ENCODE peak calls at places on chromosomes 4 and X, in eight cellular contexts. One of them, this sample, is unnamed. For H3K36me3, the result is how much of the 10 kb centered on the place peaks cover.

GRCh38 chr4:169330811-169331210 is 60.1 kb upstream of the SH3RF1 start:
- DNase-seq in PC-3: no peak
- DNase-seq in Panc1: no peak
- DNase-seq in body of pancreas: no peak
- DNase-seq in sigmoid colon: no peak
- DNase-seq in pancreas: no peak
- DNase-seq in kidney: no peak
- DNase-seq in left ventricle myocardium inferior: no peak
- DNase-seq in this sample: no peak

GRCh38 chr4:882646-883045 is 49.5 kb downstream of the GAK start:
- DNase-seq in PC-3: no peak
- DNase-seq in Panc1: no peak
- DNase-seq in body of pancreas: no peak
- DNase-seq in sigmoid colon: no peak
- DNase-seq in pancreas: no peak
- DNase-seq in kidney: no peak
- DNase-seq in left ventricle myocardium inferior: no peak
- DNase-seq in this sample: no peak

GRCh38 chrX:112341598-112341997 is 259.0 kb upstream of the TRPC5 start:
- DNase-seq in PC-3: peak
- DNase-seq in Panc1: no peak
- DNase-seq in body of pancreas: no peak
- DNase-seq in sigmoid colon: no peak
- DNase-seq in pancreas: no peak
- DNase-seq in kidney: no peak
- DNase-seq in left ventricle myocardium inferior: no peak
- DNase-seq in this sample: peak

GRCh38 chrX:39810901-39811300 is 286.9 kb downstream of the BCOR start:
- DNase-seq in PC-3: no peak
- DNase-seq in Panc1: no peak
- DNase-seq in body of pancreas: no peak
- DNase-seq in sigmoid colon: no peak
- DNase-seq in pancreas: no peak
- DNase-seq in kidney: no peak
- DNase-seq in left ventricle myocardium inferior: no peak
- DNase-seq in this sample: no peak

GRCh38 chrX:120749141-120749846 is 119.4 kb upstream of the C1GALT1C1 start:
- DNase-seq in PC-3: no peak
- DNase-seq in Panc1: no peak
- DNase-seq in body of pancreas: no peak
- DNase-seq in sigmoid colon: no peak
- DNase-seq in pancreas: no peak
- DNase-seq in kidney: no peak
- DNase-seq in left ventricle myocardium inferior: no peak
- DNase-seq in this sample: no peak

GRCh38 chr4:2865381-2865780 is 21.7 kb downstream of the ADD1 start:
- DNase-seq in PC-3: no peak
- DNase-seq in Panc1: no peak
- DNase-seq in body of pancreas: no peak
- DNase-seq in sigmoid colon: no peak
- DNase-seq in pancreas: no peak
- DNase-seq in kidney: no peak
- DNase-seq in left ventricle myocardium inferior: no peak
- DNase-seq in this sample: no peak

GRCh38 chrX:45743081-45743533 is 542.4 kb upstream of the DIPK2B start:
- DNase-seq in PC-3: peak
- DNase-seq in Panc1: no peak
- DNase-seq in body of pancreas: no peak
- DNase-seq in sigmoid colon: no peak
- DNase-seq in pancreas: no peak
- DNase-seq in kidney: no peak
- DNase-seq in left ventricle myocardium inferior: no peak
- DNase-seq in this sample: peak

GRCh38 chr4:140906984-140907962 is 151.1 kb upstream of the TBC1D9 start:
- DNase-seq in PC-3: no peak
- DNase-seq in Panc1: no peak
- DNase-seq in body of pancreas: no peak
- DNase-seq in sigmoid colon: no peak
- DNase-seq in pancreas: no peak
- DNase-seq in kidney: no peak
- DNase-seq in left ventricle myocardium inferior: no peak
- DNase-seq in this sample: no peak

GRCh38 chrX:120840826-120841225 is 34.8 kb downstream of the CT47B1 start:
- DNase-seq in PC-3: peak
- DNase-seq in Panc1: no peak
- DNase-seq in body of pancreas: no peak
- DNase-seq in sigmoid colon: no peak
- DNase-seq in pancreas: no peak
- DNase-seq in kidney: no peak
- DNase-seq in left ventricle myocardium inferior: no peak
- DNase-seq in this sample: peak

GRCh38 chrX:39821011-39821708 is 276.6 kb downstream of the BCOR start:
- DNase-seq in PC-3: no peak
- DNase-seq in Panc1: no peak
- DNase-seq in body of pancreas: peak
- DNase-seq in sigmoid colon: no peak
- DNase-seq in pancreas: peak
- DNase-seq in kidney: peak
- DNase-seq in left ventricle myocardium inferior: peak
- DNase-seq in this sample: no peak

GRCh38 chr4:76547167-76547760 is 112.2 kb downstream of the SHROOM3 start:
- DNase-seq in PC-3: no peak
- DNase-seq in Panc1: no peak
- DNase-seq in body of pancreas: no peak
- DNase-seq in sigmoid colon: no peak
- DNase-seq in pancreas: no peak
- DNase-seq in kidney: no peak
- DNase-seq in left ventricle myocardium inferior: no peak
- DNase-seq in this sample: no peak

GRCh38 chr4:22434895-22435294 is 81.0 kb downstream of the ADGRA3 start:
- DNase-seq in PC-3: peak
- DNase-seq in Panc1: no peak
- DNase-seq in body of pancreas: peak
- DNase-seq in sigmoid colon: no peak
- DNase-seq in pancreas: no peak
- DNase-seq in kidney: no peak
- DNase-seq in left ventricle myocardium inferior: no peak
- DNase-seq in this sample: peak

GRCh38 chr4:168720396-168720795 is 223.5 kb downstream of the PALLD start:
- DNase-seq in PC-3: no peak
- DNase-seq in Panc1: no peak
- DNase-seq in body of pancreas: no peak
- DNase-seq in sigmoid colon: no peak
- DNase-seq in pancreas: no peak
- DNase-seq in kidney: no peak
- DNase-seq in left ventricle myocardium inferior: no peak
- DNase-seq in this sample: no peak

GRCh38 chr4:47054130-47054529 is 22.8 kb downstream of the GABRB1 start:
- DNase-seq in PC-3: no peak
- DNase-seq in Panc1: no peak
- DNase-seq in body of pancreas: no peak
- DNase-seq in sigmoid colon: no peak
- DNase-seq in pancreas: no peak
- DNase-seq in kidney: no peak
- DNase-seq in left ventricle myocardium inferior: no peak
- DNase-seq in this sample: no peak

GRCh38 chrX:6226646-6227444 is 1.8 kb downstream of the NLGN4X start:
- DNase-seq in PC-3: no peak
- DNase-seq in Panc1: no peak
- DNase-seq in body of pancreas: no peak
- DNase-seq in sigmoid colon: no peak
- DNase-seq in pancreas: peak
- DNase-seq in kidney: peak
- DNase-seq in left ventricle myocardium inferior: peak
- DNase-seq in this sample: no peak

GRCh38 chr4:182556576-182556975 is 313.4 kb downstream of the TENM3 start:
- DNase-seq in PC-3: no peak
- DNase-seq in Panc1: no peak
- DNase-seq in body of pancreas: no peak
- DNase-seq in sigmoid colon: no peak
- DNase-seq in pancreas: no peak
- DNase-seq in kidney: no peak
- DNase-seq in left ventricle myocardium inferior: no peak
- DNase-seq in this sample: no peak

GRCh38 chr4:76780781-76781697 is 116.9 kb downstream of the SOWAHB start:
- DNase-seq in PC-3: no peak
- DNase-seq in Panc1: no peak
- DNase-seq in body of pancreas: no peak
- DNase-seq in sigmoid colon: no peak
- DNase-seq in pancreas: no peak
- DNase-seq in kidney: no peak
- DNase-seq in left ventricle myocardium inferior: no peak
- DNase-seq in this sample: no peak

GRCh38 chrX:41010188-41010846 is 74.9 kb upstream of the USP9X start:
- DNase-seq in PC-3: peak
- DNase-seq in Panc1: no peak
- DNase-seq in body of pancreas: peak
- DNase-seq in sigmoid colon: peak
- DNase-seq in pancreas: peak
- DNase-seq in kidney: peak
- DNase-seq in left ventricle myocardium inferior: peak
- DNase-seq in this sample: peak

GRCh38 chrX:115147220-115147619 is 42.0 kb upstream of the RBMXL3 start:
- DNase-seq in PC-3: peak
- DNase-seq in Panc1: no peak
- DNase-seq in body of pancreas: no peak
- DNase-seq in sigmoid colon: no peak
- DNase-seq in pancreas: no peak
- DNase-seq in kidney: no peak
- DNase-seq in left ventricle myocardium inferior: no peak
- DNase-seq in this sample: peak

GRCh38 chrX:20063716-20064351 is 52.9 kb downstream of the MAP7D2 start:
- DNase-seq in PC-3: no peak
- DNase-seq in Panc1: no peak
- DNase-seq in body of pancreas: no peak
- DNase-seq in sigmoid colon: no peak
- DNase-seq in pancreas: no peak
- DNase-seq in kidney: no peak
- DNase-seq in left ventricle myocardium inferior: no peak
- DNase-seq in this sample: peak
- TF ChIP-seq CTCF in PC-3: peak
- TF ChIP-seq CTCF in Panc1: peak
- TF ChIP-seq CTCF in body of pancreas: no peak
- TF ChIP-seq CTCF in sigmoid colon: no peak
- TF ChIP-seq CTCF in pancreas: no peak
- TF ChIP-seq CTCF in kidney: no peak
- TF ChIP-seq CTCF in left ventricle myocardium inferior: no peak
- TF ChIP-seq CTCF in this sample: peak

GRCh38 chrX:10203617-10204016 is 46.8 kb downstream of the CLCN4 start:
- DNase-seq in PC-3: no peak
- DNase-seq in Panc1: no peak
- DNase-seq in body of pancreas: no peak
- DNase-seq in sigmoid colon: no peak
- DNase-seq in pancreas: no peak
- DNase-seq in kidney: no peak
- DNase-seq in left ventricle myocardium inferior: no peak
- DNase-seq in this sample: no peak
- H3K4me3 ChIP-seq in PC-3: no peak
- H3K4me3 ChIP-seq in Panc1: no peak
- H3K4me3 ChIP-seq in body of pancreas: no peak
- H3K4me3 ChIP-seq in sigmoid colon: no peak
- H3K4me3 ChIP-seq in pancreas: no peak
- H3K4me3 ChIP-seq in kidney: no peak
- H3K4me3 ChIP-seq in left ventricle myocardium inferior: no peak
- H3K4me3 ChIP-seq in this sample: no peak

GRCh38 chrX:47184486-47184885 is 9.1 kb upstream of the UBA1 start:
- DNase-seq in PC-3: no peak
- DNase-seq in Panc1: no peak
- DNase-seq in body of pancreas: no peak
- DNase-seq in sigmoid colon: no peak
- DNase-seq in pancreas: peak
- DNase-seq in kidney: peak
- DNase-seq in left ventricle myocardium inferior: no peak
- DNase-seq in this sample: no peak
- H3K36me3 ChIP-seq in PC-3: under half
- H3K36me3 ChIP-seq in Panc1: under half
- H3K36me3 ChIP-seq in body of pancreas: under half
- H3K36me3 ChIP-seq in sigmoid colon: under half
- H3K36me3 ChIP-seq in pancreas: under half
- H3K36me3 ChIP-seq in kidney: under half
- H3K36me3 ChIP-seq in left ventricle myocardium inferior: under half
- H3K36me3 ChIP-seq in this sample: under half

GRCh38 chr4:128837679-128838078 is 28.2 kb downstream of the JADE1 start:
- DNase-seq in PC-3: no peak
- DNase-seq in Panc1: no peak
- DNase-seq in body of pancreas: no peak
- DNase-seq in sigmoid colon: no peak
- DNase-seq in pancreas: no peak
- DNase-seq in kidney: no peak
- DNase-seq in left ventricle myocardium inferior: no peak
- DNase-seq in this sample: no peak

GRCh38 chr4:128844931-128845330 is 35.4 kb downstream of the JADE1 start:
- DNase-seq in PC-3: no peak
- DNase-seq in Panc1: no peak
- DNase-seq in body of pancreas: peak
- DNase-seq in sigmoid colon: no peak
- DNase-seq in pancreas: peak
- DNase-seq in kidney: peak
- DNase-seq in left ventricle myocardium inferior: peak
- DNase-seq in this sample: no peak

GRCh38 chr4:128841402-128841801 is 31.9 kb downstream of the JADE1 start:
- DNase-seq in PC-3: peak
- DNase-seq in Panc1: no peak
- DNase-seq in body of pancreas: no peak
- DNase-seq in sigmoid colon: no peak
- DNase-seq in pancreas: no peak
- DNase-seq in kidney: no peak
- DNase-seq in left ventricle myocardium inferior: no peak
- DNase-seq in this sample: peak

GRCh38 chr4:128837198-128837597 is 27.7 kb downstream of the JADE1 start:
- DNase-seq in PC-3: no peak
- DNase-seq in Panc1: no peak
- DNase-seq in body of pancreas: no peak
- DNase-seq in sigmoid colon: no peak
- DNase-seq in pancreas: no peak
- DNase-seq in kidney: no peak
- DNase-seq in left ventricle myocardium inferior: no peak
- DNase-seq in this sample: no peak

DNA sequence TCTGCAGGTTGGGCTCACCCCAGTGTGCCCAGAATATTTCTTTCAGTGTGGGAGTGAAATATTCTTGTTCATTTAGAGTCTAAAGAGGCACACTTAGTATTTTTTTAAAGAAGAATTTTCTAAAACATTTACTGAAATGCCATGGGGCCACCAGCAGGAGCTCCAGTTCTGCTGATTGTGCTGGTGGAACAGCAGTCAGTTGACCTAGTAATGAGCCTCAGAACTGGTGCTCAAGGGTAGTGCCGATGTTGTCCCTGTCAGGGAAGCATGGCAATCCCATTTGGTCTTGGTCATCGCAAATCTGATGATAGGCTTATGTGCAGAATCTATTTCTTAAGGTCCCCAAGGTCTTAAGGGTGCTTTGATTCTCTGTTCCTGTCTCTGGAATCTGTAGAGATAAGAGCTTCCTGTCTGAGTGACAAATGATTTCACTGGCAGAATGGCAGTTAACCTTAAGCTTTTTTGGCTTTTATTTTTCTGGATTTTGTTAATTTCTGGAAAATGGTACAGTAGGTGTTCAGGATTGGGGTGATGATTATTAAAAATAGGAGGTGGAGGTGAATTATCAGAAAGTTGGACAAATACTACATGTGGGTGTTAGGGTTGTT is 31.3 kb downstream of the JADE1 start:
- DNase-seq in PC-3: no peak
- DNase-seq in Panc1: no peak
- DNase-seq in body of pancreas: no peak
- DNase-seq in sigmoid colon: no peak
- DNase-seq in pancreas: no peak
- DNase-seq in kidney: no peak
- DNase-seq in left ventricle myocardium inferior: no peak
- DNase-seq in this sample: no peak
- TF ChIP-seq CTCF in PC-3: no peak
- TF ChIP-seq CTCF in Panc1: no peak
- TF ChIP-seq CTCF in body of pancreas: no peak
- TF ChIP-seq CTCF in sigmoid colon: no peak
- TF ChIP-seq CTCF in pancreas: no peak
- TF ChIP-seq CTCF in kidney: no peak
- TF ChIP-seq CTCF in left ventricle myocardium inferior: no peak
- TF ChIP-seq CTCF in this sample: no peak